ENCODE peak calls at places on chromosomes 1 and 21, in seven cellular contexts. One of them, this sample, is unnamed.

GRCh38 chr1:22962558-22962957 is 10.1 kb downstream of the LACTBL1 start:
- DNase-seq in upper lobe of right lung: no peak
- DNase-seq in HAP-1: no peak
- DNase-seq in HL-60: no peak
- DNase-seq in neural progenitor cell: no peak
- DNase-seq in aorta: no peak
- DNase-seq in brain microvascular endothelial cell: no peak
- DNase-seq in this sample: no peak

GRCh38 chr1:4702464-4702863 is 48.1 kb downstream of the AJAP1 start:
- DNase-seq in upper lobe of right lung: no peak
- DNase-seq in HAP-1: no peak
- DNase-seq in HL-60: no peak
- DNase-seq in neural progenitor cell: no peak
- DNase-seq in aorta: no peak
- DNase-seq in brain microvascular endothelial cell: no peak
- DNase-seq in this sample: no peak

GRCh38 chr21:31682625-31683024 is 23.1 kb downstream of the SOD1 start:
- DNase-seq in upper lobe of right lung: no peak
- DNase-seq in HAP-1: no peak
- DNase-seq in HL-60: no peak
- DNase-seq in neural progenitor cell: no peak
- DNase-seq in aorta: no peak
- DNase-seq in brain microvascular endothelial cell: peak; percentile 21
- DNase-seq in this sample: no peak

GRCh38 chr1:228109962-228110488 is 926 bp upstream of the MRPL55 start:
- DNase-seq in upper lobe of right lung: no peak
- DNase-seq in HAP-1: no peak
- DNase-seq in HL-60: no peak
- DNase-seq in neural progenitor cell: peak; percentile 33
- DNase-seq in aorta: no peak
- DNase-seq in brain microvascular endothelial cell: no peak
- DNase-seq in this sample: no peak

GRCh38 chr1:47004004-47004403 is 19.5 kb upstream of the CYP4X1 start:
- DNase-seq in upper lobe of right lung: no peak
- DNase-seq in HAP-1: no peak
- DNase-seq in HL-60: no peak
- DNase-seq in neural progenitor cell: no peak
- DNase-seq in aorta: no peak
- DNase-seq in brain microvascular endothelial cell: no peak
- DNase-seq in this sample: no peak

GRCh38 chr1:110672753-110673108 is 2.0 kb downstream of the KCNA3 start:
- DNase-seq in upper lobe of right lung: no peak
- DNase-seq in HAP-1: no peak
- DNase-seq in HL-60: peak; percentile 26
- DNase-seq in neural progenitor cell: no peak
- DNase-seq in aorta: no peak
- DNase-seq in brain microvascular endothelial cell: no peak
- DNase-seq in this sample: no peak

GRCh38 chr1:201450721-201451291 is 18.2 kb downstream of the PHLDA3 start:
- DNase-seq in upper lobe of right lung: peak; percentile 89
- DNase-seq in HAP-1: no peak
- DNase-seq in HL-60: no peak
- DNase-seq in neural progenitor cell: peak; percentile 40
- DNase-seq in aorta: peak; percentile 83
- DNase-seq in brain microvascular endothelial cell: peak; percentile 68
- DNase-seq in this sample: peak; percentile 69

GRCh38 chr1:21569820-21570527 is 60.8 kb downstream of the ALPL start:
- DNase-seq in upper lobe of right lung: no peak
- DNase-seq in HAP-1: no peak
- DNase-seq in HL-60: no peak
- DNase-seq in neural progenitor cell: no peak
- DNase-seq in aorta: peak; percentile 16
- DNase-seq in brain microvascular endothelial cell: no peak
- DNase-seq in this sample: no peak

GRCh38 chr1:206568779-206569352 is 43.4 kb downstream of the EIF2D start:
- DNase-seq in upper lobe of right lung: no peak
- DNase-seq in HAP-1: no peak
- DNase-seq in HL-60: no peak
- DNase-seq in neural progenitor cell: no peak
- DNase-seq in aorta: no peak
- DNase-seq in brain microvascular endothelial cell: no peak
- DNase-seq in this sample: no peak

GRCh38 chr1:206566976-206567375 is 45.3 kb downstream of the EIF2D start:
- DNase-seq in upper lobe of right lung: no peak
- DNase-seq in HAP-1: no peak
- DNase-seq in HL-60: no peak
- DNase-seq in neural progenitor cell: no peak
- DNase-seq in aorta: no peak
- DNase-seq in brain microvascular endothelial cell: no peak
- DNase-seq in this sample: no peak

GRCh38 chr1:206568256-206568655 is 44.0 kb downstream of the EIF2D start:
- DNase-seq in upper lobe of right lung: peak; percentile 72
- DNase-seq in HAP-1: no peak
- DNase-seq in HL-60: no peak
- DNase-seq in neural progenitor cell: no peak
- DNase-seq in aorta: no peak
- DNase-seq in brain microvascular endothelial cell: no peak
- DNase-seq in this sample: no peak

GRCh38 chr1:206563367-206563953 is 48.8 kb downstream of the EIF2D start:
- DNase-seq in upper lobe of right lung: no peak
- DNase-seq in HAP-1: no peak
- DNase-seq in HL-60: no peak
- DNase-seq in neural progenitor cell: no peak
- DNase-seq in aorta: no peak
- DNase-seq in brain microvascular endothelial cell: no peak
- DNase-seq in this sample: no peak

GRCh38 chr1:206565973-206566372 is 46.3 kb downstream of the EIF2D start:
- DNase-seq in upper lobe of right lung: no peak
- DNase-seq in HAP-1: no peak
- DNase-seq in HL-60: no peak
- DNase-seq in neural progenitor cell: no peak
- DNase-seq in aorta: no peak
- DNase-seq in brain microvascular endothelial cell: no peak
- DNase-seq in this sample: no peak
- H3K4me3 ChIP-seq in upper lobe of right lung: no peak overlapping the region
- H3K4me3 ChIP-seq in HAP-1: no peak overlapping the region
- H3K4me3 ChIP-seq in HL-60: no peak overlapping the region
- H3K4me3 ChIP-seq in neural progenitor cell: no peak overlapping the region
- H3K4me3 ChIP-seq in aorta: no peak overlapping the region
- H3K4me3 ChIP-seq in brain microvascular endothelial cell: no peak overlapping the region
- H3K4me3 ChIP-seq in this sample: no peak overlapping the region

GRCh38 chr1:157993179-157994080 is at the start of gene KIRREL1:
- DNase-seq in upper lobe of right lung: peak; percentile 81
- DNase-seq in HAP-1: peak; percentile 72
- DNase-seq in HL-60: no peak
- DNase-seq in neural progenitor cell: peak; percentile 76
- DNase-seq in aorta: peak; percentile 75
- DNase-seq in brain microvascular endothelial cell: peak; percentile 56
- DNase-seq in this sample: peak; percentile 66

GRCh38 chr1:157992031-157992568 is 1.3 kb upstream of the KIRREL1 start:
- DNase-seq in upper lobe of right lung: peak; percentile 72
- DNase-seq in HAP-1: peak; percentile 84
- DNase-seq in HL-60: no peak
- DNase-seq in neural progenitor cell: peak; percentile 85
- DNase-seq in aorta: peak; percentile 75
- DNase-seq in brain microvascular endothelial cell: peak; percentile 63
- DNase-seq in this sample: peak; percentile 87

GRCh38 chr1:157994704-157995540 is 1.5 kb downstream of the KIRREL1 start:
- DNase-seq in upper lobe of right lung: no peak
- DNase-seq in HAP-1: no peak
- DNase-seq in HL-60: no peak
- DNase-seq in neural progenitor cell: no peak
- DNase-seq in aorta: peak; percentile 75
- DNase-seq in brain microvascular endothelial cell: no peak
- DNase-seq in this sample: peak; percentile 43

GRCh38 chr1:157994081-157994581 is 686 bp downstream of the KIRREL1 start:
- DNase-seq in upper lobe of right lung: no peak
- DNase-seq in HAP-1: peak; percentile 42
- DNase-seq in HL-60: no peak
- DNase-seq in neural progenitor cell: no peak
- DNase-seq in aorta: peak; percentile 63
- DNase-seq in brain microvascular endothelial cell: no peak
- DNase-seq in this sample: peak; percentile 38

GRCh38 chr1:157992813-157993178 is 649 bp upstream of the KIRREL1 start:
- DNase-seq in upper lobe of right lung: no peak
- DNase-seq in HAP-1: no peak
- DNase-seq in HL-60: no peak
- DNase-seq in neural progenitor cell: no peak
- DNase-seq in aorta: no peak
- DNase-seq in brain microvascular endothelial cell: no peak
- DNase-seq in this sample: no peak
- H3K4me3 ChIP-seq in upper lobe of right lung: peak overlapping the region; percentile 81
- H3K4me3 ChIP-seq in HAP-1: peak overlapping the region; percentile 72
- H3K4me3 ChIP-seq in HL-60: no peak overlapping the region
- H3K4me3 ChIP-seq in neural progenitor cell: peak overlapping the region; percentile 90
- H3K4me3 ChIP-seq in aorta: no peak overlapping the region
- H3K4me3 ChIP-seq in brain microvascular endothelial cell: peak overlapping the region; percentile 90
- H3K4me3 ChIP-seq in this sample: peak overlapping the region; percentile 88

DNA sequence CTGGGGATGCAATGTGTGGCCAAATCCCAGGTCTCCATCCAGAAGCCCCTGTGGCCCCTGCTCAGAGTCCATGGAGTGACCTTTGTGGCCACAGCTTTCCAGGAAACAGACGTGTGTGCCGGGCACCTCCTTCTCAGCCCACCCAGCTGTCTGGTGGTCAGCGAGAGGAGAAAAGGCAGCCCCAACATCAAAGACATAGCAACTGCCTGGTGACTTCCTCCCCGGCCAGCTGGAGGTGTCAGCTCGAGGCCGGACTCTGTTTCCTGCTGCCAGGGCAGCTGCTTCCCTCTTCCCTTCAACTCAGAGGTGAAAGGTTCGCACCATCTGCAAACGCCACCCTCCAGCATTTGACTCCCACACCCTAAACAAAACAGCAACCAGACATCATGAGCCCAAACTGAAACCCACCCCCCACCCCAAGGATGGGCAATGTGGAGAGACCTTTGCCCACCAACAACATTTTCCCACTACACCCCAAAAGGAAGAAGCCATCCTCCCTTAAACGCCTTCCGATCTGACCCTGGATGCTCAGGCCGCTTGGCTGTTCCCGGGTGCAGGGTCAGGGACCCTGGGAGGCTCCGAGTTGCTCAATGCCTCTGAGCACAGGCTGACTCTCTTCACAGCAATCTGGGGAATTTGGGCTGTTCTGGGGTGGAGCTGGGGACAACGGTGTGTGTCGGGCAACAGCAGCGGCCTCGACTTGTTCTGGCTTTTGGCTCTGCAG is 162.3 kb downstream of the PSMG1 start:
- DNase-seq in upper lobe of right lung: peak; percentile 71
- DNase-seq in HAP-1: no peak
- DNase-seq in HL-60: no peak
- DNase-seq in neural progenitor cell: no peak
- DNase-seq in aorta: peak; percentile 66
- DNase-seq in brain microvascular endothelial cell: peak; percentile 47
- DNase-seq in this sample: peak; percentile 40
- H3K4me3 ChIP-seq in upper lobe of right lung: no peak overlapping the region
- H3K4me3 ChIP-seq in HAP-1: no peak overlapping the region
- H3K4me3 ChIP-seq in HL-60: no peak overlapping the region
- H3K4me3 ChIP-seq in neural progenitor cell: no peak overlapping the region
- H3K4me3 ChIP-seq in aorta: no peak overlapping the region
- H3K4me3 ChIP-seq in brain microvascular endothelial cell: no peak overlapping the region
- H3K4me3 ChIP-seq in this sample: no peak overlapping the region

GRCh38 chr1:16918371-16918770 is 3.4 kb upstream of the CROCC start:
- DNase-seq in upper lobe of right lung: peak; percentile 6
- DNase-seq in HAP-1: no peak
- DNase-seq in HL-60: no peak
- DNase-seq in neural progenitor cell: no peak
- DNase-seq in aorta: peak; percentile 23
- DNase-seq in brain microvascular endothelial cell: no peak
- DNase-seq in this sample: no peak

GRCh38 chr1:16907870-16908758 is 12.3 kb downstream of the RNU1-2 start:
- DNase-seq in upper lobe of right lung: no peak
- DNase-seq in HAP-1: no peak
- DNase-seq in HL-60: no peak
- DNase-seq in neural progenitor cell: no peak
- DNase-seq in aorta: no peak
- DNase-seq in brain microvascular endothelial cell: no peak
- DNase-seq in this sample: no peak

GRCh38 chr1:16913866-16914662 is 7.7 kb upstream of the CROCC start:
- DNase-seq in upper lobe of right lung: peak; percentile 96
- DNase-seq in HAP-1: peak; percentile 94
- DNase-seq in HL-60: peak; percentile 86
- DNase-seq in neural progenitor cell: peak; percentile 96
- DNase-seq in aorta: peak; percentile 93
- DNase-seq in brain microvascular endothelial cell: peak; percentile 87
- DNase-seq in this sample: peak; percentile 95

GRCh38 chr1:16915627-16915973 is 6.1 kb upstream of the CROCC start:
- DNase-seq in upper lobe of right lung: peak; percentile 44
- DNase-seq in HAP-1: no peak
- DNase-seq in HL-60: no peak
- DNase-seq in neural progenitor cell: no peak
- DNase-seq in aorta: no peak
- DNase-seq in brain microvascular endothelial cell: no peak
- DNase-seq in this sample: no peak

GRCh38 chr1:16913616-16913865 is 8.2 kb upstream of the CROCC start:
- DNase-seq in upper lobe of right lung: no peak
- DNase-seq in HAP-1: no peak
- DNase-seq in HL-60: no peak
- DNase-seq in neural progenitor cell: no peak
- DNase-seq in aorta: no peak
- DNase-seq in brain microvascular endothelial cell: no peak
- DNase-seq in this sample: no peak
- H3K4me3 ChIP-seq in upper lobe of right lung: peak overlapping the region; percentile 53
- H3K4me3 ChIP-seq in HAP-1: peak overlapping the region; percentile 29
- H3K4me3 ChIP-seq in HL-60: peak overlapping the region; percentile 47
- H3K4me3 ChIP-seq in neural progenitor cell: peak overlapping the region; percentile 75
- H3K4me3 ChIP-seq in aorta: no peak overlapping the region
- H3K4me3 ChIP-seq in brain microvascular endothelial cell: peak overlapping the region; percentile 58
- H3K4me3 ChIP-seq in this sample: peak overlapping the region; percentile 94

DNA sequence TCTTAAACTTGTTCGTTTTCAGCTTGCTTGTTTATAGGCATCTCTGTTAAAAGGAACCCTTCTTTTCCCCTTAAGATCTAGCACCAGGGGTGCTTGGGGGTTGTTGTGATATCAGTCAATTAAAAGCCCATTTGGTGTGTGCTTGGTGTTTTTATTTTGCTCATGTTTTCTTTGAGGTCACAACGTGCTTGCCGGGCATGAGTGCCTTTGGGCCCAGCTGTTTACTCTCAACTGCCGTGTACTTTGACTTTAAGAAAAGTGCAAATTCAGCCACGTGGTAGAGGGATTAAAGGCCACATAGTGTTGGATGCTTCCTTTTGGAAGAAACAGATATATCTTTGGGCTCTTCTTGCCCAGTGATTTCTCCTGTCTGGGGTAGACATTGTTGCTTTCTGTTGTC is 10.5 kb downstream of the ARID1A start:
- DNase-seq in upper lobe of right lung: no peak
- DNase-seq in HAP-1: no peak
- DNase-seq in HL-60: no peak
- DNase-seq in neural progenitor cell: no peak
- DNase-seq in aorta: no peak
- DNase-seq in brain microvascular endothelial cell: no peak
- DNase-seq in this sample: peak; percentile 40
- H3K4me3 ChIP-seq in upper lobe of right lung: no peak overlapping the region
- H3K4me3 ChIP-seq in HAP-1: no peak overlapping the region
- H3K4me3 ChIP-seq in HL-60: no peak overlapping the region
- H3K4me3 ChIP-seq in neural progenitor cell: peak overlapping the region; percentile 5
- H3K4me3 ChIP-seq in aorta: no peak overlapping the region
- H3K4me3 ChIP-seq in brain microvascular endothelial cell: no peak overlapping the region
- H3K4me3 ChIP-seq in this sample: no peak overlapping the region

This sample was measured in testis.